ENCODE peak calls at places on chromosomes 13 and 19, in seven cellular contexts. P is effector memory CD4-positive, alpha-beta T cell; Z is body of pancreas; W is CD8-positive, alpha-beta memory T cell; I is heart left ventricle; X is AG04450; R is right cardiac atrium. E is an unnamed sample.
A peak's percentile ranks its signal among the peaks of the same experiment; 100 is the strongest.

GRCh38 chr19:16458391-16459128 is 13.2 kb downstream of the EPS15L1 start:
- DNase-seq in W (no peak), R (no peak), Z (no peak), X (no peak), I (no peak), P (no peak), E (no peak)

GRCh38 chr13:112859817-112860190 is 109.2 kb upstream of the MCF2L start:
- DNase-seq in Z (no peak), R (no peak), P (no peak), W (no peak), X (peak; percentile 46), I (no peak), E (peak; percentile 7)

GRCh38 chr19:8131517-8131916 is 17.9 kb downstream of the FBN3 start:
- DNase-seq in X (no peak), W (no peak), Z (no peak), R (no peak), I (no peak), P (no peak), E (no peak)

GRCh38 chr19:42276284-42276683 is 7.2 kb downstream of the CIC start:
- DNase-seq in X (no peak), R (peak; percentile 60), Z (no peak), P (no peak), I (no peak), W (no peak), E (no peak)

GRCh38 chr19:18520848-18521691 is 800 bp downstream of the ELL start:
- DNase-seq in R (peak; percentile 71), W (no peak), X (no peak), P (no peak), I (peak; percentile 42), Z (peak; percentile 41), E (no peak)

GRCh38 chr19:13026478-13026999 is 31.3 kb downstream of the NFIX start:
- DNase-seq in R (no peak), I (no peak), Z (peak; percentile 72), X (no peak), W (no peak), P (no peak), E (no peak)

GRCh38 chr19:16605552-16605951 is 22.5 kb downstream of the MED26 start:
- DNase-seq in R (peak; percentile 74), X (no peak), P (no peak), I (no peak), Z (peak; percentile 36), W (no peak), E (no peak)

GRCh38 chr19:13794388-13794751 is 873 bp upstream of the ZSWIM4 start:
- DNase-seq in X (peak; percentile 87), W (no peak), I (peak; percentile 83), R (peak; percentile 94), Z (peak; percentile 91), P (no peak), E (peak; percentile 42)

GRCh38 chr19:16594681-16595091 is 22.5 kb upstream of the SLC35E1 start:
- DNase-seq in I (no peak), R (no peak), P (peak; percentile 37), W (peak; percentile 37), Z (no peak), X (no peak), E (no peak)

GRCh38 chr13:33633701-33634525 is 184.0 kb upstream of the RFC3 start:
- DNase-seq in W (no peak), P (no peak), X (no peak), I (no peak), Z (no peak), R (no peak), E (peak; percentile 95)

GRCh38 chr19:11457115-11457514 is 21.7 kb downstream of the PRKCSH start:
- DNase-seq in I (no peak), Z (no peak), R (no peak), W (no peak), X (no peak), P (no peak), E (no peak)

GRCh38 chr13:91381371-91381770 is 17.1 kb upstream of the GPC5 start:
- DNase-seq in P (no peak), I (no peak), W (no peak), X (no peak), Z (no peak), R (no peak), E (no peak)

GRCh38 chr13:50421457-50422130 is 406.4 kb downstream of the KCNRG start:
- DNase-seq in R (no peak), P (no peak), Z (no peak), I (no peak), W (no peak), X (no peak), E (peak; percentile 65)

GRCh38 chr19:57620673-57621348 is 6.8 kb downstream of the ZNF134 start:
- DNase-seq in Z (no peak), W (no peak), X (no peak), I (no peak), R (no peak), P (no peak), E (no peak)

GRCh38 chr19:8500158-8500557 is 2.3 kb downstream of the PRAM1 start:
- DNase-seq in I (no peak), P (no peak), Z (no peak), R (no peak), X (no peak), W (no peak), E (no peak)

GRCh38 chr19:6213696-6214585 is 65.8 kb downstream of the MLLT1 start:
- DNase-seq in P (no peak), I (no peak), R (no peak), X (no peak), W (no peak), Z (no peak), E (no peak)

GRCh38 chr19:56105090-56105701 is 15.9 kb downstream of the ZNF787 start:
- DNase-seq in Z (peak; percentile 88), X (no peak), P (peak; percentile 13), W (peak; percentile 20), R (peak; percentile 88), I (peak; percentile 56), E (no peak)

DNA sequence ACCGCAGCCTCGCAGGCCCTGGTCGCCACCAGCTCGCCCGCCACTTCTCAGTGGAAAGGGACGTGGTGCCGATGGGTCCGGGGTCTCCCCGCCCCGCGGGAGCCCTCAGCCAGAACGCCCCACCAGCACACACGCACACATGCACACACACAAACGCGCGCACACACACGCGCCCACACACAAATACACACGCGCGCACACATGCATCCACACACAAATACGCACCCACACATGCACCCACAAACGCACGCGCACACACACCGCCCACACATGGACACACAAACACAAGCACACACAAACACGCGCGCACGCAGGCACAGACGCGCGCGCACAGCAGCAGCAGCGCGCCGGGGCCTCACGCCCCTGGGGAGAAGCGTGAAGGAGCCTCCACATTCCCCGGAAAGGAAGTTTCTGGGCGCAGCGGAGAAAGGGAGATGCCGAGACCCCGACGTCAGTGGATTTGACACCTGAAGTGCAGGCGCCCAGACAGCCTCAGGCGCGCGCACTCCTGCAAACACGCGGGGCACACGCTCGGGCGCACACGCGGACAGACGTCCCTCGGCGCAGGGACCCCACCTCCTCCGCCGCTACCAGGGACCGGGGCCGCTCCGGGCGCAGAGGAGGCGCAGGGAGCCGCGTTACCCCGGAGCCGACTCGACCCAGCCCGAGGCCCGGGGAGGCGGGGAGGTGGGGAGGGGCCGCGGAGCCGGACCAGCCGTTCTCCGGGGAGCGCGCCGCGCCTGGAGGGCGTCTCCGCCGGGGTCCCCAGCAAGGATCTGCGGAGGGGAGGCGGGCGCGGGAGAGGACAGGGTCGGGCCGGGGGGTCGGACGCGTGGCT is 623 bp downstream of the RASA3 start:
- DNase-seq in Z (no peak), P (no peak), I (no peak), W (peak; percentile 25), X (no peak), R (peak; percentile 70), E (no peak)
- H3K27ac ChIP-seq in Z (peak overlapping the region; percentile 54), P (peak overlapping the region; percentile 83), I (peak overlapping the region; percentile 77), W (peak overlapping the region; percentile 85), X (peak overlapping the region; percentile 96), R (peak overlapping the region; percentile 79), E (peak overlapping the region; percentile 87)

GRCh38 chr19:3356805-3357204 is 9.6 kb upstream of the NFIC start:
- DNase-seq in W (no peak), I (no peak), P (no peak), R (peak; percentile 4), X (no peak), Z (no peak), E (no peak)
- H3K27ac ChIP-seq in W (no peak overlapping the region), I (no peak overlapping the region), P (no peak overlapping the region), R (no peak overlapping the region), X (no peak overlapping the region), Z (no peak overlapping the region), E (no peak overlapping the region)

GRCh38 chr19:51726049-51726448 is 2.3 kb upstream of the HAS1 start:
- DNase-seq in I (no peak), R (peak; percentile 86), X (no peak), Z (no peak), P (no peak), W (no peak), E (peak; percentile 94)
- H3K27ac ChIP-seq in I (no peak overlapping the region), R (no peak overlapping the region), X (no peak overlapping the region), Z (no peak overlapping the region), P (no peak overlapping the region), W (no peak overlapping the region), E (peak overlapping the region; percentile 99)

GRCh38 chr19:10417598-10418280 is 2.6 kb upstream of the PDE4A start:
- DNase-seq in I (no peak), W (no peak), R (no peak), X (no peak), P (no peak), Z (no peak), E (no peak)

GRCh38 chr19:10419200-10419645 is 1.1 kb upstream of the PDE4A start:
- DNase-seq in I (no peak), R (no peak), W (peak; percentile 40), Z (no peak), X (no peak), P (no peak), E (no peak)

GRCh38 chr19:10418281-10419199 is 1.8 kb upstream of the PDE4A start:
- DNase-seq in X (no peak), Z (no peak), I (no peak), P (no peak), W (no peak), R (no peak), E (no peak)

GRCh38 chr19:10416083-10416379 is 4.3 kb upstream of the PDE4A start:
- DNase-seq in Z (no peak), X (no peak), I (no peak), W (no peak), R (no peak), P (no peak), E (no peak)

GRCh38 chr19:10416380-10417257 is 3.7 kb upstream of the PDE4A start:
- DNase-seq in P (peak; percentile 99), W (peak; percentile 100), I (peak; percentile 77), X (peak; percentile 72), R (peak; percentile 91), Z (peak; percentile 95), E (peak; percentile 90)
- H3K27ac ChIP-seq in P (peak overlapping the region; percentile 55), W (peak overlapping the region; percentile 71), I (no peak overlapping the region), X (peak overlapping the region; percentile 31), R (no peak overlapping the region), Z (peak overlapping the region; percentile 58), E (peak overlapping the region; percentile 18)

GRCh38 chr19:2210987-2211740 is 25.0 kb downstream of the PLEKHJ1 start:
- DNase-seq in X (no peak), P (no peak), Z (no peak), W (no peak), R (no peak), I (no peak), E (no peak)
- H3K27ac ChIP-seq in X (no peak overlapping the region), P (no peak overlapping the region), Z (no peak overlapping the region), W (no peak overlapping the region), R (no peak overlapping the region), I (no peak overlapping the region), E (no peak overlapping the region)